ENCODE peak calls at places on chromosomes 12 and 14, in ten cellular contexts. R, D, I, Z, B, Y, H, J, T and X are unnamed samples.

GRCh38 chr12:63919758-63920157 is 75.3 kb downstream of the SRGAP1 start:
- DNase-seq in R (no peak), D (no peak), I (no peak), Z (no peak), B (no peak), Y (no peak), H (no peak), J (no peak), T (no peak), X (no peak)

GRCh38 chr12:69266045-69266635 is 26.8 kb downstream of the CPSF6 start:
- DNase-seq in R (no peak), D (no peak), I (no peak), Z (no peak), B (no peak), Y (no peak), H (no peak), J (no peak), T (no peak), X (no peak)

GRCh38 chr12:132648616-132649225 is 30.1 kb downstream of the P2RX2 start:
- DNase-seq in R (no peak), D (no peak), I (no peak), Z (no peak), B (no peak), Y (no peak), H (no peak), J (no peak), T (no peak), X (no peak)

GRCh38 chr12:100733817-100734593 is 60.6 kb upstream of the ANO4 start:
- DNase-seq in R (no peak), D (no peak), I (no peak), Z (no peak), B (no peak), Y (no peak), H (peak; percentile 36), J (no peak), T (no peak), X (no peak)

GRCh38 chr12:116455540-116456306 is 103.5 kb upstream of the MAP1LC3B2 start:
- DNase-seq in R (peak; percentile 82), D (no peak), I (no peak), Z (no peak), B (no peak), Y (peak; percentile 74), H (peak; percentile 77), J (no peak), T (peak; percentile 38), X (no peak)

GRCh38 chr12:65501093-65501621 is 222.7 kb downstream of the MSRB3 start:
- DNase-seq in R (no peak), D (no peak), I (no peak), Z (no peak), B (no peak), Y (peak; percentile 84), H (no peak), J (no peak), T (no peak), X (no peak)

GRCh38 chr12:106081606-106082005 is 57.1 kb downstream of the NUAK1 start:
- DNase-seq in R (no peak), D (no peak), I (no peak), Z (no peak), B (no peak), Y (no peak), H (no peak), J (no peak), T (no peak), X (no peak)

GRCh38 chr14:71583246-71583645 is 349.0 kb upstream of the RGS6 start:
- DNase-seq in R (no peak), D (no peak), I (no peak), Z (no peak), B (no peak), Y (no peak), H (no peak), J (no peak), T (no peak), X (no peak)

GRCh38 chr14:105746124-105746514 is 219.7 kb downstream of the TMEM121 start:
- DNase-seq in R (peak; percentile 32), D (no peak), I (no peak), Z (no peak), B (no peak), Y (no peak), H (no peak), J (no peak), T (no peak), X (no peak)

GRCh38 chr14:23147676-23148075 is 28.6 kb upstream of the CEBPE start:
- DNase-seq in R (no peak), D (no peak), I (no peak), Z (no peak), B (no peak), Y (peak; percentile 48), H (no peak), J (peak; percentile 80), T (no peak), X (no peak)

GRCh38 chr14:76872796-76873432 is 46.7 kb downstream of the LRRC74A start:
- DNase-seq in R (peak; percentile 70), D (peak; percentile 61), I (peak; percentile 52), Z (peak; percentile 76), B (peak; percentile 79), Y (peak; percentile 65), H (peak; percentile 85), J (peak; percentile 66), T (peak; percentile 80), X (peak; percentile 25)

GRCh38 chr14:30906752-30907658 is 32.6 kb downstream of the COCH start:
- DNase-seq in R (no peak), D (no peak), I (no peak), Z (no peak), B (no peak), Y (no peak), H (peak; percentile 7), J (no peak), T (peak; percentile 26), X (no peak)

GRCh38 chr14:42334931-42335330 is 728.3 kb downstream of the LRFN5 start:
- DNase-seq in R (no peak), D (no peak), I (no peak), Z (no peak), B (no peak), Y (no peak), H (no peak), J (no peak), T (no peak), X (no peak)

GRCh38 chr14:20630340-20631022 is 11.0 kb downstream of the OR6S1 start:
- DNase-seq in R (no peak), D (no peak), I (no peak), Z (peak; percentile 47), B (peak; percentile 76), Y (no peak), H (no peak), J (no peak), T (no peak), X (no peak)

GRCh38 chr12:69386921-69387320 is 27.4 kb downstream of the YEATS4 start:
- DNase-seq in R (no peak), D (no peak), I (no peak), Z (no peak), B (no peak), Y (no peak), H (no peak), J (no peak), T (no peak), X (no peak)

GRCh38 chr14:105884808-105885281 is 358.5 kb downstream of the TMEM121 start:
- DNase-seq in R (no peak), D (no peak), I (no peak), Z (no peak), B (peak; percentile 1), Y (peak; percentile 13), H (no peak), J (no peak), T (no peak), X (no peak)

GRCh38 chr12:68334136-68334535 is 2.0 kb upstream of the MDM1 start:
- DNase-seq in R (no peak), D (no peak), I (no peak), Z (no peak), B (peak; percentile 72), Y (peak; percentile 30), H (no peak), J (no peak), T (peak; percentile 19), X (no peak)

GRCh38 chr14:75283162-75283883 is 4.7 kb downstream of the FOS start:
- DNase-seq in R (no peak), D (peak; percentile 50), I (no peak), Z (no peak), B (no peak), Y (no peak), H (no peak), J (no peak), T (no peak), X (no peak)

GRCh38 chr12:115155665-115156645 is 472.0 kb upstream of the TBX3 start:
- DNase-seq in R (no peak), D (no peak), I (no peak), Z (no peak), B (no peak), Y (no peak), H (peak; percentile 75), J (no peak), T (no peak), X (no peak)